ENCODE peak calls at places on chromosomes 16 and 17, in ten cellular contexts. F is hippocampal formation; Y is amniotic epithelial cell; H is HEK293T; K is ACHN; W is lung; L is NCI-H1436; E is T-helper 1 cell; P is CD8-positive, alpha-beta memory T cell; A is nephron progenitor cell. B is an unnamed sample.

GRCh38 chr16:1108299-1109252 is 12.5 kb upstream of the C1QTNF8 start:
- DNase-seq in H (no peak), P (no peak), A (no peak), K (peak), L (no peak), W (no peak), Y (no peak), F (no peak), E (no peak), B (no peak)

GRCh38 chr16:67244387-67245188 is 2.7 kb downstream of the FHOD1 start:
- DNase-seq in W (peak), Y (peak), A (no peak), F (peak), L (no peak), K (peak), E (peak), P (peak), H (no peak), B (no peak)

GRCh38 chr16:28319476-28320022 is 27.2 kb downstream of the SBK1 start:
- DNase-seq in E (no peak), A (no peak), W (no peak), Y (no peak), F (no peak), K (no peak), P (no peak), L (no peak), H (no peak), B (no peak)

GRCh38 chr16:86865866-86866675 is 287.7 kb downstream of the FOXL1 start:
- DNase-seq in P (no peak), A (no peak), L (no peak), Y (no peak), H (no peak), K (no peak), E (no peak), W (no peak), F (no peak), B (no peak)

GRCh38 chr17:61132524-61133025 is 267.1 kb upstream of the TBX2 start:
- DNase-seq in H (no peak), F (no peak), W (no peak), Y (no peak), K (no peak), P (no peak), E (no peak), A (peak), L (no peak), B (no peak)

GRCh38 chr17:58534901-58535421 is 20.5 kb upstream of the MTMR4 start:
- DNase-seq in A (no peak), K (peak), W (no peak), L (no peak), H (no peak), F (no peak), P (no peak), Y (peak), E (no peak), B (no peak)

GRCh38 chr17:82449883-82450356 is 632 bp downstream of the CYBC1 start:
- DNase-seq in Y (no peak), H (no peak), F (no peak), L (no peak), K (no peak), A (no peak), P (peak), E (peak), W (no peak), B (no peak)

GRCh38 chr17:73595068-73595865 is 49.0 kb downstream of the SDK2 start:
- DNase-seq in F (no peak), P (peak), E (no peak), W (peak), K (peak), Y (no peak), H (peak), A (peak), L (peak), B (no peak)

GRCh38 chr16:68146583-68146982 is 61.4 kb downstream of the NFATC3 start:
- DNase-seq in E (no peak), K (no peak), F (no peak), H (peak), A (no peak), Y (peak), W (no peak), P (no peak), L (no peak), B (no peak)

GRCh38 chr17:56652608-56653007 is 59.1 kb downstream of the NOG start:
- DNase-seq in K (no peak), A (no peak), P (no peak), F (no peak), H (no peak), L (no peak), Y (no peak), E (no peak), W (no peak), B (no peak)

GRCh38 chr16:57479043-57479421 is 7.3 kb downstream of the DOK4 start:
- DNase-seq in E (no peak), W (no peak), A (no peak), Y (no peak), H (no peak), P (no peak), F (no peak), L (no peak), K (no peak), B (no peak)

GRCh38 chr16:86353185-86353584 is 157.1 kb upstream of the FOXF1 start:
- DNase-seq in F (no peak), Y (peak), A (no peak), K (no peak), P (no peak), H (no peak), W (no peak), E (no peak), L (no peak), B (no peak)

GRCh38 chr17:30477758-30478115 is 529 bp downstream of the GOSR1 start:
- DNase-seq in F (no peak), L (no peak), A (no peak), E (no peak), W (no peak), Y (peak), K (peak), P (peak), H (no peak), B (no peak)

GRCh38 chr17:48429638-48430586 is at the start of gene SKAP1:
- DNase-seq in Y (no peak), K (peak), W (no peak), A (peak), F (no peak), E (peak), H (no peak), L (no peak), P (peak), B (no peak)

GRCh38 chr17:4147751-4148310 is 4.8 kb downstream of the CYB5D2 start:
- DNase-seq in A (no peak), W (no peak), L (no peak), E (no peak), H (no peak), P (no peak), K (no peak), F (no peak), Y (no peak), B (peak)

GRCh38 chr16:54000361-54000760 is 286.2 kb downstream of the IRX3 start:
- DNase-seq in L (no peak), H (no peak), E (no peak), F (no peak), A (no peak), Y (no peak), P (no peak), K (no peak), W (no peak), B (no peak)

GRCh38 chr17:3665834-3666233 is 2.5 kb downstream of the TAX1BP3 start:
- DNase-seq in L (no peak), E (no peak), Y (no peak), H (no peak), W (no peak), A (no peak), F (peak), K (no peak), P (no peak), B (no peak)

GRCh38 chr17:78397681-78398101 is 19.2 kb downstream of the PGS1 start:
- DNase-seq in A (no peak), E (no peak), L (no peak), W (no peak), P (no peak), H (no peak), K (no peak), F (no peak), Y (peak), B (no peak)

GRCh38 chr17:19736071-19736470 is 12.0 kb downstream of the ALDH3A1 start:
- DNase-seq in Y (no peak), E (no peak), W (no peak), F (no peak), A (no peak), L (no peak), K (no peak), H (no peak), P (no peak), B (no peak)

GRCh38 chr17:58331815-58332719 is 3.5 kb upstream of the TSPOAP1 start:
- DNase-seq in K (no peak), P (peak), F (no peak), W (peak), Y (no peak), H (no peak), L (no peak), E (peak), A (no peak), B (no peak)

GRCh38 chr17:81534157-81535006 is 6.2 kb downstream of the FSCN2 start:
- DNase-seq in H (no peak), P (no peak), A (no peak), W (no peak), L (no peak), E (no peak), F (no peak), Y (no peak), K (peak), B (no peak)

GRCh38 chr17:63425478-63425877 is 20.6 kb downstream of the CYB561 start:
- DNase-seq in W (peak), H (peak), P (peak), F (peak), E (peak), A (peak), L (peak), K (peak), Y (peak), B (peak)

GRCh38 chr16:4414187-4414909 is 2.0 kb downstream of the CORO7 start:
- DNase-seq in L (no peak), W (no peak), E (peak), A (no peak), Y (no peak), H (no peak), K (no peak), F (no peak), P (peak), B (no peak)

GRCh38 chr17:80510132-80510531 is 33.7 kb upstream of the NPTX1 start:
- DNase-seq in P (no peak), F (no peak), L (no peak), Y (no peak), K (no peak), E (no peak), H (no peak), A (no peak), W (no peak), B (no peak)

GRCh38 chr16:54407596-54407995 is 121.0 kb upstream of the IRX3 start:
- DNase-seq in P (no peak), L (no peak), Y (peak), E (no peak), H (no peak), A (no peak), F (no peak), K (no peak), W (no peak), B (no peak)

GRCh38 chr17:80691784-80692183 is 147.1 kb downstream of the RPTOR start:
- DNase-seq in H (no peak), A (no peak), W (no peak), K (no peak), E (no peak), F (no peak), Y (no peak), L (no peak), P (no peak), B (no peak)

GRCh38 chr17:28705728-28706334 is 5.9 kb downstream of the PROCA1 start:
- DNase-seq in Y (no peak), E (no peak), F (no peak), W (no peak), K (no peak), A (no peak), H (no peak), P (no peak), L (no peak), B (no peak)

GRCh38 chr17:82235775-82236141 is 6.9 kb downstream of the SLC16A3 start:
- DNase-seq in W (no peak), F (no peak), P (no peak), H (no peak), A (no peak), K (peak), E (no peak), Y (peak), L (no peak), B (no peak)

GRCh38 chr16:19375561-19376158 is 42.0 kb upstream of the TMC5 start:
- DNase-seq in K (peak), W (no peak), H (peak), F (peak), E (peak), P (no peak), Y (peak), L (peak), A (peak), B (peak)

GRCh38 chr16:73037331-73037745 is 10.6 kb downstream of the ZFHX3 start:
- DNase-seq in K (no peak), A (no peak), F (no peak), H (no peak), W (no peak), E (no peak), Y (no peak), P (no peak), L (no peak), B (no peak)

GRCh38 chr16:69618307-69618706 is 52.5 kb downstream of the NFAT5 start:
- DNase-seq in W (no peak), L (no peak), K (no peak), H (no peak), P (no peak), F (no peak), A (no peak), Y (no peak), E (no peak), B (no peak)

GRCh38 chr16:85126731-85127662 is 14.7 kb upstream of the CIBAR2 start:
- DNase-seq in A (peak), H (peak), F (no peak), Y (peak), K (no peak), P (no peak), E (no peak), L (no peak), W (no peak), B (no peak)

GRCh38 chr16:1535391-1536291 is 2.2 kb downstream of the TMEM204 start:
- DNase-seq in A (peak), K (no peak), L (no peak), Y (no peak), P (peak), H (no peak), E (peak), F (no peak), W (no peak), B (no peak)

GRCh38 chr17:62824290-62825135 is 16.4 kb upstream of the MARCHF10 start:
- DNase-seq in P (no peak), E (no peak), A (no peak), H (no peak), Y (peak), F (no peak), K (peak), W (no peak), L (no peak), B (no peak)

GRCh38 chr16:58464916-58465731 is 34.8 kb upstream of the NDRG4 start:
- DNase-seq in A (peak), Y (peak), E (no peak), H (peak), K (peak), F (no peak), P (no peak), W (no peak), L (no peak), B (no peak)

GRCh38 chr17:78661092-78661770 is 84.0 kb upstream of the DNAH17 start:
- DNase-seq in F (no peak), E (no peak), P (no peak), K (peak), A (no peak), W (no peak), H (no peak), L (no peak), Y (peak), B (no peak)

GRCh38 chr17:42276609-42277341 is 584 bp upstream of the STAT5B start:
- DNase-seq in E (no peak), A (peak), F (no peak), Y (peak), P (no peak), L (no peak), K (peak), W (peak), H (peak), B (no peak)

GRCh38 chr17:81128774-81129173 is 36.5 kb upstream of the PVALEF start:
- DNase-seq in Y (no peak), W (no peak), F (peak), K (no peak), A (no peak), P (no peak), L (no peak), E (no peak), H (no peak), B (peak)

GRCh38 chr16:73878616-73879015 is 418.0 kb upstream of the PSMD7 start:
- DNase-seq in A (peak), Y (peak), P (no peak), W (no peak), H (peak), F (peak), K (peak), L (peak), E (peak), B (peak)

GRCh38 chr17:36937961-36938565 is 788 bp downstream of the LHX1 start:
- DNase-seq in Y (peak), W (no peak), P (no peak), A (peak), K (peak), F (no peak), E (peak), H (no peak), L (no peak), B (no peak)

B was measured in putamen.